ENCODE peak calls at places on chromosomes 4 and X, in nine cellular contexts. X is mesendoderm; R is pancreas; T is right lobe of liver; N is CD4-positive, alpha-beta memory T cell; W is uterus; K is IMR-90; C is thyroid gland; A is adipocyte. O is an unnamed sample. For H3K4me1, the result is how much of the 10 kb centered on the place peaks cover.

GRCh38 chrX:11886745-11887144 is 128.7 kb downstream of the MSL3 start:
- DNase-seq in N (no peak), W (no peak), R (no peak), T (no peak), C (no peak), X (peak), A (no peak), K (peak), O (no peak)

GRCh38 chr4:70802923-70803605 is 36.6 kb downstream of the GRSF1 start:
- DNase-seq in K (peak), T (no peak), A (no peak), N (no peak), W (no peak), C (no peak), R (no peak), X (no peak), O (no peak)

GRCh38 chr4:95264843-95265242 is 283.9 kb downstream of the UNC5C start:
- DNase-seq in A (no peak), W (no peak), T (no peak), C (no peak), N (no peak), X (no peak), K (no peak), R (no peak), O (no peak)

GRCh38 chr4:2698951-2699505 is 57.1 kb downstream of the TNIP2 start:
- DNase-seq in N (no peak), X (no peak), A (no peak), T (peak), K (no peak), W (no peak), R (peak), C (no peak), O (no peak)

GRCh38 chr4:82542642-82543041 is 19.1 kb downstream of the TMEM150C start:
- DNase-seq in W (no peak), X (no peak), R (no peak), N (no peak), K (no peak), T (no peak), A (no peak), C (no peak), O (no peak)

GRCh38 chrX:23765449-23765848 is 17.5 kb upstream of the SAT1 start:
- DNase-seq in C (no peak), W (no peak), N (no peak), K (peak), T (no peak), R (no peak), A (no peak), X (no peak), O (no peak)

GRCh38 chr4:76546282-76547166 is 111.5 kb downstream of the SHROOM3 start:
- DNase-seq in X (peak), N (no peak), A (peak), R (no peak), C (peak), K (peak), W (peak), T (peak), O (no peak)

GRCh38 chr4:84913176-84913575 is 53.3 kb downstream of the WDFY3 start:
- DNase-seq in K (no peak), T (no peak), N (no peak), X (no peak), W (no peak), C (no peak), R (no peak), A (peak), O (no peak)

GRCh38 chrX:133415276-133416105 is at the start of gene GPC4:
- DNase-seq in A (peak), T (peak), C (peak), K (no peak), W (peak), X (peak), N (no peak), R (peak), O (no peak)

GRCh38 chr4:138226351-138226750 is 15.8 kb downstream of the SLC7A11 start:
- DNase-seq in R (no peak), W (no peak), K (no peak), X (no peak), N (no peak), T (no peak), C (no peak), A (no peak), O (no peak)
- H3K4me1 ChIP-seq in R (under half), W (under half), K (under half), X (under half), N (under half), T (under half), C (under half), A (under half), O (under half)

GRCh38 chrX:31153475-31154047 is 81.7 kb upstream of the FTHL17 start:
- DNase-seq in R (no peak), K (no peak), W (no peak), X (no peak), C (no peak), N (no peak), T (no peak), A (no peak), O (no peak)
- H3K4me1 ChIP-seq in R (under half), K (under half), W (under half), X (under half), C (under half), N (under half), T (under half), A (under half), O (under half)

DNA sequence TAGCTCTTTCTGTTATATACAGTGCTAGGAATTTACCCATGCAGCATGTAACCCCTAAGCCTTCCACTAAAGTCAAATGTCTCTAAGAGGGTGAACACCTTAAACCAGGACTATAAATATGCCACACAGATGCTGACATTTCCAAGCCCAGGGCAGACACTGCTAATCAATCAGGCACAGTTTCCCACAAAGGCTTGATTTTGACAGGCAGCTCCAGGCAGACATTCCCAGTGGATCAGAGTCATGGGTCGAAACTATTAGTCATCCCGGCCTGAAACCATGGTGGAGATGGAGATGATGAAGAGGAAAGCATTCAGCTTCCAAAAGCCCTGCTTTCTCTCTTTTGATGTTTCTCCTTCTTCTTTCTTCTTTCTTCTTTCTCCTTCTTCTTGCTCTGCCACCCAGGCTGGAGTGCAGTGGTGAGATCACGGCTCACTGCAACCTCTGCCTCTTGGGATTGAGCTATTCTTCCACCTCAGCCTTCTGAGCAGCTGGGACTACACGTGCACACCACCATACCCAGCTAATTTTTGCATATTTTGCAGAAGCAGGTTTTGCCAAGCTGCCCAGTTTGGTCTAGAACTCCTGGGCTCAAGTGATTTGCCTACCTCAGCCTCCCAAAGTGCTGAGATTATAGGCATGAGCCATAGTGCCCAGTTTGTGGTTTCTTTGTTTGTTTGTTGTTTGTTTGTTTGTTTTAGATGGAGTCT is 21.0 kb upstream of the SORCS2 start:
- DNase-seq in X (no peak), N (no peak), R (no peak), A (no peak), W (no peak), K (no peak), C (no peak), T (no peak), O (no peak)
- H3K4me1 ChIP-seq in X (under half), N (under half), R (under half), A (under half), W (under half), K (under half), C (under half), T (under half), O (under half)

DNA sequence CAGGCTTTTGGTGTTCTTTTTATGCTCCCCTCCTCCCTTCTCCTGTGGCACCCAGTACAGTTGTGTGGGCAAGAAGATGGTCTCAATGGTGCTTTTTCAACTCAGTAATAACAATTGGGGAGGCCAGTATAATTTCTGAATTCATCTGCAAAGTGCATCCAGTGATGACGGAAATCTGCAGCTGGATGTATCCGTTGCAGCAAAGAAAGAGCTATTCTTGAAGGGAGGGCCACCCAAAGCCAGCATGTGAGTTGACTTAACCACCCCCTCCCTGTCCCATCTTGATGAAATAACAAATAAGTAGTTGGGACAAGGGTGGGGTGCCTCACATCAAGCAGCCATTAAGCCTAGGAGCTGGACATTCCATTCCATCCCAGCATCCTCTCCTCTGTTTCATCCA is 30.7 kb downstream of the TSC22D3 start:
- DNase-seq in R (no peak), K (no peak), N (no peak), X (no peak), W (no peak), A (no peak), C (no peak), T (no peak), O (no peak)
- H3K4me1 ChIP-seq in R (under half), K (under half), N (under half), X (under half), W (under half), A (under half), C (under half), T (under half), O (under half)

GRCh38 chr4:102817613-102818268 is 9.6 kb downstream of the UBE2D3 start:
- DNase-seq in C (no peak), R (no peak), T (no peak), X (no peak), N (no peak), W (no peak), A (no peak), K (no peak), O (no peak)

GRCh38 chr4:102817021-102817605 is 10.2 kb downstream of the UBE2D3 start:
- DNase-seq in C (no peak), K (no peak), R (no peak), A (no peak), T (no peak), N (no peak), X (no peak), W (no peak), O (no peak)

GRCh38 chr4:102819588-102820365 is 7.6 kb downstream of the UBE2D3 start:
- DNase-seq in K (peak), C (no peak), N (peak), A (no peak), W (no peak), X (no peak), T (no peak), R (no peak), O (no peak)

DNA sequence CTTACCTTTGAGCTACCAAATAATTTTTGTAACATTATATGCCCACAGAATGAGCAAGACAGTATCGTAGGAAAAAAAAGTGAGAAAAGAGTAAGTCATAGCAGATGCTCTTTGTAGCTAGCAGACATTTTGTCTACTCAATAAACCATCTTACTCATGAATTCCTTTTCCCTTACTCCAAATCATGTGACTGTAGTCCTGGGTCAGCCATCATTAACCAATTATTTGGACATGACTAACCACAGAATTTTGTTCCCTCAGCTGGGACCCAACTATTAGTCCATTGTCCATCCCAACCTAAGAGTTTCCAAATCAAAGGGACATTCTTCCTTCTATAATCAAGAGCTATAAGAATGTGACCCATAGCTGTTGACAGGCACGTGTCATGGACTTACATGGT is 11.4 kb downstream of the UBE2D3 start:
- DNase-seq in X (peak), K (peak), W (no peak), R (no peak), N (no peak), A (peak), T (no peak), C (no peak), O (no peak)
- H3K4me1 ChIP-seq in X (under half), K (under half), W (under half), R (under half), N (half or more), A (half or more), T (under half), C (under half), O (half or more)

O was measured in CD8-positive, alpha-beta T cell.